ENCODE peak calls at places on chromosomes 1 and 21, in four cellular contexts. L is cardiac fibroblast, Y is left ventricle myocardium inferior, C is activated B cell treated with CpG ODN at 0.5 μM for 24 hours. R is an unnamed sample.

GRCh38 chr21:39849014-39849655 is 18.1 kb upstream of the PCP4 start:
- DNase-seq in L (no peak), Y (no peak), C (no peak), R (no peak)

GRCh38 chr1:103109291-103109920 is 1.1 kb upstream of the COL11A1 start:
- DNase-seq in Y (no peak), C (no peak), L (no peak), R (no peak)

GRCh38 chr1:70382682-70383081 is 28.2 kb upstream of the ANKRD13C start:
- DNase-seq in Y (no peak), C (no peak), L (no peak), R (no peak)

GRCh38 chr1:107529511-107530149 is 388.8 kb downstream of the NTNG1 start:
- DNase-seq in L (peak), Y (no peak), C (no peak), R (peak)

GRCh38 chr1:116075981-116076380 is 35.2 kb upstream of the MAB21L3 start:
- DNase-seq in Y (no peak), C (no peak), L (peak), R (no peak)

GRCh38 chr1:172394167-172394751 is 26.2 kb upstream of the C1orf105 start:
- DNase-seq in Y (no peak), L (no peak), C (peak), R (no peak)

GRCh38 chr1:27603320-27603961 is 503 bp downstream of the AHDC1 start:
- DNase-seq in Y (peak), C (peak), L (no peak), R (no peak)

GRCh38 chr1:212962509-212962908 is 12.2 kb downstream of the VASH2 start:
- DNase-seq in Y (no peak), L (no peak), C (no peak), R (no peak)

GRCh38 chr1:67896826-67897225 is 63.6 kb upstream of the GNG12 start:
- DNase-seq in Y (no peak), C (no peak), L (no peak), R (no peak)

GRCh38 chr1:42971848-42972291 is 13.2 kb upstream of the SLC2A1 start:
- DNase-seq in C (no peak), Y (no peak), L (peak), R (no peak)

GRCh38 chr21:17045214-17045835 is 467.5 kb upstream of the CXADR start:
- DNase-seq in L (peak), C (no peak), Y (no peak), R (no peak)

GRCh38 chr21:34880401-34880800 is 168.7 kb downstream of the RUNX1 start:
- DNase-seq in C (no peak), L (no peak), Y (no peak), R (no peak)

GRCh38 chr1:91753878-91754277 is 132.1 kb downstream of the TGFBR3 start:
- DNase-seq in C (no peak), L (no peak), Y (no peak), R (no peak)

GRCh38 chr21:38042246-38042645 is 126.0 kb upstream of the KCNJ6 start:
- DNase-seq in C (no peak), Y (no peak), L (no peak), R (no peak)

GRCh38 chr1:180415985-180416633 is 86.3 kb downstream of the ACBD6 start:
- DNase-seq in Y (no peak), L (peak), C (no peak), R (peak)

GRCh38 chr1:53025034-53025777 is 36.8 kb upstream of the PODN start:
- DNase-seq in C (no peak), Y (peak), L (peak), R (no peak)

DNA sequence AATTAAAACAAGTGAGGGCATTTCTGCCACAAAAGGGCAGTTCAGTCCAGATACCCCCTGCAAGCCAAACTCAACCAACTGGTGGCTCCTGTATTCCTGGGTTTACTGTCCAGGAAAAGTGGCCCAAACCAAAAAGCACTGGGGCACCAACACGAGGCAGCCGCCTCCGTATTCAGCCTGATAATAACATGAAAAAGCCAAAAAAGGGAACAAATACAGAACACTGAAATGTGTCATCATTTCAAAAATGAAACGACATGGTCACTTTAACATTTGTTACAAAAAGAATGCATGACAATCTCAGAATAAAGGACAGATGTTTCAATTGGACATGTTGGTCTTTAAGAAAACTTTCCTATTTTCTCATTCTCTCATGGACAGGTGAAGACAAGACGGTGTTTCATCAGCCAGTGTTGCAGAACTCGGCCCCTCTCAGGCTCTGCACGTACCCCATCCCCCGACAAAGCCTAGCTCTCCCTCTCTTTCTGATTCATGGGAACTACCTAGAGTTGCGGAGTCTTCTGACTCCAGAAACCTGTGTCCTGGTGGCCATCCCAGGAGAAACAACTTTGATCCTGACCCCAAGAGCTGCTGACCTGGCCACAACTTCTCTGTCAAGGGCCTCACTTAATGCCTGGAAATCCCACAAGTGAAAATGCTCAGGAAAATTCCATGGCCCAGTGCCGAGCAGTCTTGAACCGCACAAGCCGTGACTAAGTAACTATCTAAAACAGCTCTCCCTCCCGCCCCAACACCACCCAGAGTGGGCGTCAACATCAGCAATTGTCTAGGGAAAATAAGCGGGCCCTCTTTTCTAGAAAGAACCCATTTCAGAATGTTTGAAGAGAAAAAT is 27.1 kb downstream of the ZBTB17 start:
- DNase-seq in Y (peak), L (peak), C (no peak), R (no peak)
- TF ChIP-seq CTCF in Y (no peak), L (no peak), C (no peak), R (no peak)

GRCh38 chr1:217425528-217425927 is 205.4 kb downstream of the GPATCH2 start:
- DNase-seq in Y (no peak), L (peak), C (no peak), R (no peak)

GRCh38 chr1:217435159-217435558 is 195.7 kb downstream of the GPATCH2 start:
- DNase-seq in L (no peak), C (no peak), Y (no peak), R (peak)

GRCh38 chr1:217433664-217434063 is 197.2 kb downstream of the GPATCH2 start:
- DNase-seq in C (no peak), L (no peak), Y (no peak), R (no peak)

GRCh38 chr1:217432339-217432738 is 198.6 kb downstream of the GPATCH2 start:
- DNase-seq in L (no peak), Y (no peak), C (no peak), R (no peak)

GRCh38 chr1:217431395-217431794 is 199.5 kb downstream of the GPATCH2 start:
- DNase-seq in L (peak), C (no peak), Y (no peak), R (no peak)
- TF ChIP-seq CTCF in L (no peak), C (no peak), Y (no peak), R (peak)

DNA sequence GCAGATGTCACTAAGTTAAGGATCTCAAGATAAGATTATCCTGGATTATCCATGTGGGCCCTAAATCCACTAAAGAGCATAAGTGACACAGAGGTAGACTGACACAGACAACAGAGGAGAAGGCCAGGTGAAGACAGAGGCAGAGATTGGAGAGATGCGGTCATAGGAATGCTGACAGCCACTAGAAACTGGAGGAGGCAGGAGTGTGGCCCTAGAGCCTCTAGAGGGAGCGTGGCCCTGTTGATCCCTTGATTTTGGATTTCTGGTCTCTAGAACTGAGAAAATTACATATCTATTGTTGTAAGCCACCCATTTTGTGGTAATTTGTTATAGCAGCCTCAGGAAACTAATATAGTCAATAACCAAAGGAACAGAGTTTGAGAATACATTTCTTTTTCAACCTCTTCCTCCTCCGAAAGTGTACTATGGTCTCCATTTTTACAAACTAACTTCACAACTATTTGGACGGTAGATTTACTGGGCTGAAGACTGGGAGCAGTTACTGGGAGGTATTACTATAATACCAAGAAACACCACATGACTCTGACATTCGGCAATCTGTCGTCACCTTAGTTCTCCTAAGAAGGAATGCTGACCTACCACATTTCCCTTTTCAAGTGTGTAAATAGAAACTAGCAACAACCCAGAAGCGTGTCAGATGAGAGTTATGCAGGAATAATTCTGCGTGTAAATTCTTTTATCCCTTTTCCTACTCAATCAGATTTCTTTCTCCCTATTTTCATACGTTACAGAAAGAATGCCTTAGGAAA is 116.0 kb upstream of the ZNHIT6 start:
- DNase-seq in L (no peak), Y (no peak), C (no peak), R (no peak)
- TF ChIP-seq CTCF in L (no peak), Y (no peak), C (no peak), R (no peak)

GRCh38 chr1:40979241-40980067 is at the start of gene CTPS1:
- DNase-seq in L (peak), Y (peak), C (peak), R (peak)
- TF ChIP-seq CTCF in L (peak), Y (no peak), C (no peak), R (peak)

GRCh38 chr1:88013485-88013884 is 670.6 kb upstream of the PKN2 start:
- DNase-seq in Y (no peak), C (no peak), L (peak), R (no peak)

GRCh38 chr1:88014126-88014525 is 669.9 kb upstream of the PKN2 start:
- DNase-seq in L (no peak), Y (no peak), C (no peak), R (no peak)

GRCh38 chr1:88009916-88010315 is 674.2 kb upstream of the PKN2 start:
- DNase-seq in L (no peak), Y (no peak), C (no peak), R (no peak)
- TF ChIP-seq CTCF in L (no peak), Y (no peak), C (no peak), R (no peak)

GRCh38 chr1:211515090-211516023 is 23.4 kb upstream of the RD3 start:
- DNase-seq in C (peak), Y (peak), L (peak), R (peak)

GRCh38 chr1:211514030-211514754 is 22.2 kb upstream of the RD3 start:
- DNase-seq in Y (peak), C (peak), L (peak), R (peak)

GRCh38 chr1:211519602-211520001 is 27.6 kb upstream of the RD3 start:
- DNase-seq in L (no peak), Y (no peak), C (no peak), R (no peak)

GRCh38 chr1:211518330-211519289 is 26.6 kb upstream of the RD3 start:
- DNase-seq in L (no peak), Y (no peak), C (no peak), R (no peak)

DNA sequence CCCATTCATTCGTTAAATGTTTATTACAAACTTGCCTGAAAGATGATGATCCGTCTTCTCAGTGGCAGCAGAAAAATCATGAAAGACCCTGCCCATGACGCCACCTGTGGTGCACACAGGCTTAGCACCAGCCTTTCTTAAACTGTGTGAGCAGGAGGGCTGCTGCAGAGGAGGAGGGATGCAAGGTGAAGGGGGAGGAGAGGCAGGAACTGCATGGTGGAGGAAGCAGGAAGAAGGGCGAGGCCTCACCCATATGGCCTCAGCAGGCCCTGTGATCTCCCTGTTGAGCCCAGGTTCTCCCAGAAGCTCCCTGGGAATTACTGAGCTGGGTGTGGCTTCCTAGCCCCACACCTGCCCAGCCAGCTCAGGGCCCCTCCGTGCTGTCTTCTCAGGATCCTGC is 25.0 kb upstream of the RD3 start:
- DNase-seq in C (no peak), L (no peak), Y (no peak), R (no peak)
- TF ChIP-seq CTCF in C (no peak), L (no peak), Y (no peak), R (no peak)

GRCh38 chr1:160342953-160343869 is at the start of the genes COPA and NCSTN:
- DNase-seq in L (peak), Y (peak), C (peak), R (peak)
- TF ChIP-seq CTCF in L (peak), Y (peak), C (no peak), R (no peak)